ENCODE peak calls at places on chromosomes 3 and 15, in four cellular contexts. D is WTC11; Z is CD4-positive, alpha-beta T cell; U is A549. N is an unnamed sample.

GRCh38 chr3:14472471-14473351 is 67.4 kb downstream of the GRIP2 start:
- DNase-seq in D (no peak), Z (no peak), U (peak; percentile 44), N (no peak)

GRCh38 chr3:51710631-51711351 is 3.9 kb downstream of the GRM2 start:
- DNase-seq in D (peak; percentile 59), Z (no peak), U (peak; percentile 16), N (peak; percentile 85)

GRCh38 chr3:111324142-111324541 is 217.9 kb upstream of the CD96 start:
- DNase-seq in D (no peak), Z (no peak), U (no peak), N (no peak)

GRCh38 chr3:41464858-41465257 is 265.6 kb downstream of the CTNNB1 start:
- DNase-seq in D (no peak), Z (no peak), U (no peak), N (no peak)

GRCh38 chr15:85414991-85415390 is 34.6 kb downstream of the AKAP13 start:
- DNase-seq in D (no peak), Z (no peak), U (no peak), N (no peak)

GRCh38 chr3:112032377-112032776 is 2.2 kb upstream of the TMPRSS7 start:
- DNase-seq in D (no peak), Z (no peak), U (no peak), N (no peak)

GRCh38 chr3:153372326-153372725 is 210.3 kb downstream of the RAP2B start:
- DNase-seq in D (no peak), Z (no peak), U (no peak), N (no peak)

GRCh38 chr15:60582370-60583036 is 103.6 kb upstream of the ICE2 start:
- DNase-seq in D (no peak), Z (no peak), U (no peak), N (no peak)

GRCh38 chr3:190338717-190339116 is 16.5 kb upstream of the CLDN1 start:
- DNase-seq in D (no peak), Z (no peak), U (peak; percentile 53), N (no peak)

GRCh38 chr3:185929192-185930151 is 8.3 kb downstream of the TRA2B start:
- DNase-seq in D (no peak), Z (no peak), U (no peak), N (no peak)

GRCh38 chr3:8555705-8556314 is 54.2 kb downstream of the LMCD1 start:
- DNase-seq in D (no peak), Z (no peak), U (no peak), N (no peak)

GRCh38 chr15:64314456-64314855 is 41.5 kb downstream of the CSNK1G1 start:
- DNase-seq in D (no peak), Z (no peak), U (no peak), N (no peak)

GRCh38 chr15:53978248-53978906 is at the start of gene UNC13C:
- DNase-seq in D (peak; percentile 77), Z (no peak), U (peak; percentile 21), N (no peak)

GRCh38 chr15:66269326-66270090 is 16.0 kb upstream of the MEGF11 start:
- DNase-seq in D (no peak), Z (no peak), U (peak; percentile 34), N (no peak)

GRCh38 chr3:126136428-126137220 is 43.8 kb downstream of the ALDH1L1 start:
- DNase-seq in D (no peak), Z (no peak), U (no peak), N (no peak)

GRCh38 chr15:99037646-99038045 is 30.1 kb upstream of the PGPEP1L start:
- DNase-seq in D (no peak), Z (no peak), U (no peak), N (no peak)

GRCh38 chr15:73578036-73578435 is 55.2 kb downstream of the NPTN start:
- DNase-seq in D (no peak), Z (no peak), U (no peak), N (no peak)

DNA sequence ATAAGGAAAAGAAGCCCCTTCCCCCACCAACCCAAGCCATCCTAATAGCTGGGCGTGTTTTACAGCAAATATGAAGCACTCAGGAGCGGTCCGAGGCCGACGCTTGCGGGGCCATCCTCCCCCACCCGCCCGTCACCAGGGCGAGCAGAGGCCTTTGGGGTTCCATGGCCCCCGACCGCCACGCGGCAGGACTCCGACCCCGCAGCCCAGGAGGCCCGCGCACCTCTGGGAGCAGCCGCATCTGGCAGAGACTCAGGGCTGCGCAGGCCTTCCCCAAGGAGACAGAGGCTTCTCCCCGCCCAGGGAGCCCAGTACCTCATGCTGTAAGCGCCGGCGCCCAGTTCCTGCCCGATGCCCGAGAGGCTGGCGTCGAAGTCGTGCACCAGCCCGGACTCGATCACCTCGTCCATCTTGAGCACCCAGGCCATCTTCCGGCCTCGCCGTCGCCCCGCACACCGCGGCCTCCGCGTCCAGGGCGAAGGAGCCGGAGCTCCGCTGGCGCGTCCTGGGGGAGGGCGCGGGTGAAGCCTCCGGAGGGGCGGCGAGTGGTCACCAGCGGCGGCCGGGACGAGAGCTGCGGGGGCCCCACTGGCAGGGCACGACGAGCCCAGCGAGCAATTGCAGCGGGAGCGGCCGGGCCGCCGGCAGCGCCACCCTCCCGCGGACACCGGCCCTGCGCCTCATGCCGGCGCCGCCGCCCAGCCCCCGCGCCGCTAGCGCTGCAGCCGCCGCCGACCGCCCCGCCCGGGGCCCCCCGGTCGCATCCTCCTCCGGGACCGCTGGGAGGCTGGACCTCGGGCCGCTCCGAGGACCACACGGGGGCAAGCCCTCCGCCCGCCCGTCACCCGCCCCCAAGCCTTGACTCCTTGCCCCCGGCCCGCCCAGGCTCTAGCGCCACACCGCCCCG is 531 bp downstream of the UBP1 start:
- DNase-seq in D (no peak), Z (peak; percentile 18), U (peak; percentile 54), N (no peak)
- TF ChIP-seq CTCF in D (no peak), Z (no peak), U (peak; percentile 36), N (no peak)

GRCh38 chr3:56919137-56919796 is 117.5 kb upstream of the ARHGEF3 start:
- DNase-seq in D (no peak), Z (no peak), U (no peak), N (no peak)
- TF ChIP-seq CTCF in D (no peak), Z (no peak), U (no peak), N (no peak)

GRCh38 chr15:67832031-67832551 is 6.8 kb downstream of the SKOR1 start:
- DNase-seq in D (peak; percentile 46), Z (no peak), U (peak; percentile 74), N (no peak)
- TF ChIP-seq CTCF in D (no peak), Z (no peak), U (peak; percentile 39), N (peak; percentile 14)

GRCh38 chr15:50873935-50874353 is 34.5 kb upstream of the AP4E1 start:
- DNase-seq in D (no peak), Z (no peak), U (no peak), N (no peak)
- TF ChIP-seq CTCF in D (no peak), Z (no peak), U (no peak), N (no peak)

DNA sequence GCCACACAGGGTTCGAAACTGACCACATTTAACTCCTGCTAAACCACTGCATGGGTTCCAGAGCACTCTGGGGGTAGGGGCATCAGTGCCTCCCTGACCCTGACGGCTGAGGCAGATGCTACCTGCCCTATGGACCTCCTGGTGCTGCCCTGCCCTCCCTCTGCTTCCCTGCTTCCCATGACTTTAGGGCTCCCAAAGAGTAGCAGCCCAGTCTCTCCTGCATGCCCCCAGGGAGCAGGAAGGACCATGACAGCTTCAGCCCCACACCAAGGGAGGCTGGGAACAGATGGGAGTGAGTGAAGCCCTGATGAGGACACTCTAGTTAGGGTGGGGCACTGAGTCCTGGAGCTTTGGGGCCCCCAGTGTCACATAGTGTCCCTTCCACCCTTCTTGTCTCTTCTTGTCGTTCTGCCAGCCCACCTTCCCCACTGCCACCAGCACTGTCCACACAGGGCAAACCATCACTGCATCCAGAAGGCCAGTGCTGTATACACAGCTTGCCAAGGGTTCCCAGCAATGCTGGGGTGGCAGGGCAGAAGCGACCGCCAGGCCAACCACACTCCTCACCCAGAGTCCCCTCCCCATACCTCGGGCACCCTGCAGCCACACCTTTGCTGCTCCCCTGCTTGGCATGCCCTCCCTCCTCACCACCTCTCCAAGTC is 31.0 kb downstream of the SRPRB start:
- DNase-seq in D (no peak), Z (no peak), U (no peak), N (no peak)
- TF ChIP-seq CTCF in D (no peak), Z (no peak), U (no peak), N (no peak)

GRCh38 chr3:70880416-70880815 is 568.0 kb upstream of the MDFIC2 start:
- DNase-seq in D (no peak), Z (no peak), U (no peak), N (no peak)
- TF ChIP-seq CTCF in D (no peak), Z (no peak), U (no peak), N (no peak)

DNA sequence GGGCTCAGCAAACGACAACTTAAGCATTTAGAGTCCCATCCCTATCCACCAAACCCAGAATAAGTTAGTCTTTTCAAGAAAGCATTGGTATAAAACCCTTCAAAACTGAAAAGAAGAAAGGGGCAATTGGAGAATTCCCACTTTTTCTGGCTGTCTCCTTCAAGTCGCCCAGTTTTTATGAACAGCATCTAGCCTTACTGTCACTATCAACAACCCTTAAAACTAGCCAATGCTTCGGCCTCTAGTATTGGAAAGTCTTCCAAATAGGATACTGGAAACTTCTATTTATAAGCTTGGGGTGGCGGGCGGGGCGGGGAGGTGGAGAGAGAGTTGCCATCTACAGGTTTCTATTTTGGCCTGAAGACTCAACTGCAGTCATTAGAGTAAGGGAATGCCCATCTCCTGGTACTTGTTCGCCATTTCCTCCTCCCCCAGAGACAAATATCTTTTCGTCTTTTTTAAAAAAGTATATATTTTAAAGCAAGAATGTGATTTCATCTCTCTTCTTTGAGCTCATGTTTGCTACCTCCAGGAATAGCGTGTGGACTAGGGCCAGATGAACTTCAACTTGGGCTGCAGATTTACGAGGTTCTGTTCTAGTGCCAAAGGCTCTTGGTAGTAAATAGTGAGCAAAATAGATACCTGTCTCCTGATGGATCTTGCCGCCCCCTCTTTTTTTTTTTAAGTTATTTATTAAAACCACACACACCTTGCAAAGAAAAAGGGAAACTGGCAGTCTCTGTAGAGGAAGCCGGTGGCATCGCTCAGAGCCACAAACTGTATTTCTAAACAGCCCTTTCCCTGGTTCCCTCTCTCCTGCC is 2.7 kb downstream of the BCL6 start:
- DNase-seq in D (no peak), Z (peak; percentile 12), U (no peak), N (no peak)
- TF ChIP-seq CTCF in D (no peak), Z (peak; percentile 9), U (no peak), N (no peak)

GRCh38 chr3:171646357-171647133 is 163.7 kb downstream of the PLD1 start:
- DNase-seq in D (no peak), Z (no peak), U (peak; percentile 45), N (no peak)

GRCh38 chr3:171643033-171643432 is 167.2 kb downstream of the PLD1 start:
- DNase-seq in D (no peak), Z (no peak), U (no peak), N (no peak)

GRCh38 chr3:171644681-171645080 is 165.6 kb downstream of the PLD1 start:
- DNase-seq in D (no peak), Z (no peak), U (no peak), N (no peak)

GRCh38 chr3:171640520-171641412 is 169.5 kb downstream of the PLD1 start:
- DNase-seq in D (peak; percentile 23), Z (no peak), U (peak; percentile 15), N (no peak)
- TF ChIP-seq CTCF in D (no peak), Z (no peak), U (no peak), N (no peak)